ENCODE peak calls at places on chromosome 11, in ten cellular contexts. N is activated T-helper 9 cell treated with anti-CD3 and anti-CD28 coated beads, Interleukin-2, amount 50 U/mL, for 16 hours; V is IMR-90; I is cardiac fibroblast; Q is NCI-H2029 treated with DMSO at 0.1 percent for 48 hours; W is MCF 10A; E is coronary artery; C is A549; Y is gastrocnemius medialis; Z is stomach. J is an unnamed sample.

GRCh38 chr11:2359557-2359956 is 17.6 kb upstream of the CD81 start:
- DNase-seq in N (no peak), V (no peak), I (no peak), Q (no peak), W (no peak), E (no peak), C (no peak), Y (no peak), Z (no peak), J (no peak)

GRCh38 chr11:70547386-70547785 is 149.1 kb downstream of the CTTN start:
- DNase-seq in N (no peak), V (no peak), I (no peak), Q (no peak), W (no peak), E (no peak), C (no peak), Y (no peak), Z (no peak), J (no peak)

GRCh38 chr11:130163346-130164220 is 4.0 kb downstream of the ST14 start:
- DNase-seq in N (no peak), V (no peak), I (no peak), Q (peak), W (no peak), E (peak), C (no peak), Y (no peak), Z (peak), J (no peak)

GRCh38 chr11:116930177-116930576 is 92.8 kb upstream of the APOA1 start:
- DNase-seq in N (no peak), V (peak), I (peak), Q (no peak), W (no peak), E (no peak), C (no peak), Y (no peak), Z (no peak), J (no peak)

GRCh38 chr11:62545437-62546243 is 966 bp downstream of the AHNAK start:
- DNase-seq in N (peak), V (peak), I (peak), Q (no peak), W (peak), E (peak), C (peak), Y (peak), Z (peak), J (peak)

GRCh38 chr11:8756201-8756600 is 73.6 kb downstream of the RPL27A start:
- DNase-seq in N (no peak), V (peak), I (no peak), Q (no peak), W (no peak), E (no peak), C (no peak), Y (no peak), Z (no peak), J (no peak)

GRCh38 chr11:85694385-85694980 is 8.5 kb upstream of the CCDC89 start:
- DNase-seq in N (no peak), V (peak), I (peak), Q (no peak), W (peak), E (no peak), C (peak), Y (no peak), Z (no peak), J (peak)

GRCh38 chr11:45669146-45669545 is 3.7 kb upstream of the CHST1 start:
- DNase-seq in N (no peak), V (no peak), I (no peak), Q (peak), W (no peak), E (no peak), C (no peak), Y (no peak), Z (no peak), J (no peak)

GRCh38 chr11:11681536-11681935 is 59.7 kb upstream of the GALNT18 start:
- DNase-seq in N (no peak), V (no peak), I (no peak), Q (no peak), W (no peak), E (no peak), C (no peak), Y (no peak), Z (no peak), J (no peak)

GRCh38 chr11:12232819-12233601 is 122.6 kb downstream of the MICAL2 start:
- DNase-seq in N (no peak), V (peak), I (peak), Q (no peak), W (peak), E (no peak), C (peak), Y (no peak), Z (no peak), J (no peak)

GRCh38 chr11:1387961-1388762 is 1.6 kb upstream of the BRSK2 start:
- DNase-seq in N (no peak), V (no peak), I (no peak), Q (no peak), W (peak), E (no peak), C (no peak), Y (no peak), Z (no peak), J (peak)

GRCh38 chr11:100739636-100740035 is 52.5 kb downstream of the ARHGAP42 start:
- DNase-seq in N (no peak), V (peak), I (peak), Q (no peak), W (peak), E (no peak), C (no peak), Y (no peak), Z (peak), J (peak)

GRCh38 chr11:35135222-35135621 is 3.7 kb upstream of the CD44 start:
- DNase-seq in N (no peak), V (no peak), I (no peak), Q (no peak), W (no peak), E (no peak), C (no peak), Y (no peak), Z (no peak), J (no peak)